ENCODE peak calls at places on chromosomes 11 and 22, in ten cellular contexts. C is HEK293T; R is stimulated activated CD8-positive, alpha-beta memory T cell treated with anti-CD3 and anti-CD28 coated beads, Interleukin-12 subunit alpha, Interleukin-12 subunit beta, amount 100 ng/mL, for 4 hours; P is ELF-1; H is fibroblast of lung; U is neural progenitor cell; B is HFFc6; T is GM19239; S is effector CD4-positive, alpha-beta T cell; E is occipital lobe. L is an unnamed sample.
A peak's percentile ranks its signal among the peaks of the same experiment; 100 is the strongest.

GRCh38 chr11:66119348-66120133 is 49.5 kb downstream of the PACS1 start:
- DNase-seq in C (no peak), R (no peak), P (peak; percentile 73), H (peak; percentile 71), U (peak; percentile 52), B (peak; percentile 73), T (no peak), S (no peak), E (no peak), L (no peak)

GRCh38 chr22:41481131-41481830 is 12.4 kb downstream of the ACO2 start:
- DNase-seq in C (no peak), R (no peak), P (no peak), H (peak; percentile 18), U (no peak), B (peak; percentile 60), T (no peak), S (no peak), E (no peak), L (no peak)

GRCh38 chr22:29830585-29830984 is 7.5 kb downstream of the ASCC2 start:
- DNase-seq in C (no peak), R (no peak), P (no peak), H (no peak), U (no peak), B (no peak), T (no peak), S (no peak), E (no peak), L (no peak)

GRCh38 chr11:112157274-112157766 is 6.6 kb downstream of the IL18 start:
- DNase-seq in C (no peak), R (no peak), P (no peak), H (peak; percentile 98), U (no peak), B (peak; percentile 99), T (no peak), S (no peak), E (no peak), L (no peak)

GRCh38 chr11:35235944-35236666 is 97.1 kb downstream of the CD44 start:
- DNase-seq in C (no peak), R (peak; percentile 26), P (no peak), H (no peak), U (no peak), B (peak; percentile 71), T (no peak), S (peak; percentile 56), E (no peak), L (no peak)

GRCh38 chr22:32123657-32124056 is 35.4 kb downstream of the C22orf42 start:
- DNase-seq in C (no peak), R (no peak), P (peak; percentile 59), H (no peak), U (peak; percentile 44), B (no peak), T (no peak), S (no peak), E (no peak), L (no peak)

GRCh38 chr11:95134491-95134890 is 44.8 kb downstream of the ENDOD1 start:
- DNase-seq in C (no peak), R (no peak), P (no peak), H (peak; percentile 36), U (no peak), B (peak; percentile 89), T (no peak), S (no peak), E (peak; percentile 20), L (no peak)

GRCh38 chr11:69101100-69101791 is 52.5 kb downstream of the TPCN2 start:
- DNase-seq in C (peak; percentile 84), R (peak; percentile 49), P (peak; percentile 90), H (peak; percentile 77), U (peak; percentile 82), B (peak; percentile 60), T (peak; percentile 93), S (peak; percentile 65), E (peak; percentile 39), L (peak; percentile 72)

GRCh38 chr11:45193695-45194094 is 47.3 kb downstream of the PRDM11 start:
- DNase-seq in C (no peak), R (no peak), P (no peak), H (no peak), U (no peak), B (no peak), T (no peak), S (no peak), E (no peak), L (no peak)

GRCh38 chr11:67301313-67301921 is 1.9 kb upstream of the SSH3 start:
- DNase-seq in C (no peak), R (no peak), P (no peak), H (no peak), U (no peak), B (no peak), T (no peak), S (no peak), E (no peak), L (no peak)

GRCh38 chr11:29296680-29297079 is 720.1 kb downstream of the KCNA4 start:
- DNase-seq in C (no peak), R (no peak), P (no peak), H (no peak), U (no peak), B (no peak), T (no peak), S (no peak), E (no peak), L (no peak)

GRCh38 chr11:73078631-73079030 is 63.5 kb downstream of the FCHSD2 start:
- DNase-seq in C (no peak), R (no peak), P (no peak), H (no peak), U (no peak), B (no peak), T (no peak), S (no peak), E (no peak), L (no peak)

GRCh38 chr11:46618789-46619188 is 1.4 kb downstream of the ATG13 start:
- DNase-seq in C (no peak), R (no peak), P (no peak), H (no peak), U (no peak), B (no peak), T (no peak), S (no peak), E (no peak), L (no peak)

GRCh38 chr22:40681451-40681850 is 2.2 kb downstream of the MCHR1 start:
- DNase-seq in C (no peak), R (no peak), P (no peak), H (no peak), U (no peak), B (no peak), T (no peak), S (no peak), E (no peak), L (no peak)

GRCh38 chr11:34406413-34406812 is 32.3 kb upstream of the CAT start:
- DNase-seq in C (no peak), R (no peak), P (no peak), H (no peak), U (no peak), B (no peak), T (no peak), S (no peak), E (no peak), L (no peak)

GRCh38 chr11:35387341-35387982 is 31.9 kb downstream of the SLC1A2 start:
- DNase-seq in C (no peak), R (no peak), P (no peak), H (no peak), U (no peak), B (no peak), T (no peak), S (no peak), E (no peak), L (peak; percentile 9)

GRCh38 chr11:71070490-71071455 is 181.6 kb downstream of the SHANK2 start:
- DNase-seq in C (no peak), R (no peak), P (no peak), H (no peak), U (no peak), B (no peak), T (no peak), S (no peak), E (no peak), L (no peak)

GRCh38 chr22:40325315-40325714 is 21.0 kb upstream of the ADSL start:
- DNase-seq in C (no peak), R (peak; percentile 57), P (no peak), H (no peak), U (no peak), B (no peak), T (no peak), S (peak; percentile 62), E (no peak), L (no peak)

GRCh38 chr22:22939537-22940368 is 52.1 kb downstream of the IGLL5 start:
- DNase-seq in C (no peak), R (no peak), P (no peak), H (no peak), U (no peak), B (no peak), T (no peak), S (no peak), E (no peak), L (peak; percentile 53)

GRCh38 chr11:12684821-12685220 is 10.6 kb downstream of the TEAD1 start:
- DNase-seq in C (no peak), R (no peak), P (peak; percentile 75), H (no peak), U (no peak), B (no peak), T (no peak), S (no peak), E (no peak), L (no peak)

GRCh38 chr11:64556721-64557250 is 34.2 kb upstream of the SLC22A12 start:
- DNase-seq in C (no peak), R (no peak), P (no peak), H (no peak), U (no peak), B (no peak), T (no peak), S (no peak), E (no peak), L (no peak)

GRCh38 chr11:103959279-103959930 is 77.0 kb upstream of the DDI1 start:
- DNase-seq in C (no peak), R (no peak), P (no peak), H (no peak), U (no peak), B (peak; percentile 38), T (peak; percentile 32), S (no peak), E (no peak), L (peak; percentile 0)

GRCh38 chr11:58561394-58562102 is 14.1 kb downstream of the LPXN start:
- DNase-seq in C (no peak), R (no peak), P (no peak), H (no peak), U (peak; percentile 29), B (no peak), T (no peak), S (no peak), E (no peak), L (no peak)

GRCh38 chr22:37028692-37029674 is 9.4 kb downstream of the MPST start:
- DNase-seq in C (no peak), R (no peak), P (no peak), H (no peak), U (no peak), B (no peak), T (no peak), S (no peak), E (no peak), L (no peak)

GRCh38 chr11:60785806-60786361 is 751 bp downstream of the MS4A10 start:
- DNase-seq in C (no peak), R (no peak), P (no peak), H (peak; percentile 17), U (no peak), B (peak; percentile 60), T (no peak), S (no peak), E (peak; percentile 20), L (no peak)

GRCh38 chr11:85115798-85116197 is 511.3 kb downstream of the DLG2 start:
- DNase-seq in C (no peak), R (no peak), P (no peak), H (no peak), U (no peak), B (no peak), T (no peak), S (no peak), E (no peak), L (no peak)

GRCh38 chr22:50481440-50482106 is at the start of gene ADM2:
- DNase-seq in C (no peak), R (peak; percentile 41), P (peak; percentile 65), H (peak; percentile 31), U (peak; percentile 81), B (no peak), T (no peak), S (peak; percentile 54), E (no peak), L (peak; percentile 53)

GRCh38 chr22:37018815-37019308 is 385 bp downstream of the TST start:
- DNase-seq in C (peak; percentile 53), R (no peak), P (peak; percentile 69), H (peak; percentile 70), U (peak; percentile 72), B (peak; percentile 8), T (no peak), S (no peak), E (no peak), L (no peak)

L was measured in naive B cell.